ENCODE peak calls at places on chromosomes 6 and 20, in five cellular contexts. X is astrocyte of the hippocampus, W is AG10803, O is MV-4-11, K is AG20443. R is an unnamed sample.

GRCh38 chr20:21499641-21500040 is 14.2 kb downstream of the NKX2-2 start:
- DNase-seq in X (no peak), W (no peak), O (no peak), K (no peak), R (no peak)

GRCh38 chr20:62606551-62607201 is 35.6 kb upstream of the SLCO4A1 start:
- DNase-seq in X (no peak), W (peak; percentile 13), O (no peak), K (no peak), R (peak; percentile 74)

GRCh38 chr6:11575408-11576033 is 38.0 kb downstream of the TMEM170B start:
- DNase-seq in X (peak; percentile 85), W (peak; percentile 84), O (peak; percentile 90), K (peak; percentile 79), R (peak; percentile 87)

GRCh38 chr20:1509237-1509636 is 18.0 kb upstream of the SIRPB2 start:
- DNase-seq in X (no peak), W (peak; percentile 46), O (peak; percentile 69), K (peak; percentile 55), R (peak; percentile 24)

GRCh38 chr20:2986466-2986865 is 57.0 kb upstream of the GNRH2 start:
- DNase-seq in X (no peak), W (peak; percentile 66), O (peak; percentile 90), K (peak; percentile 76), R (peak; percentile 53)

GRCh38 chr6:12288844-12289654 is 1.1 kb upstream of the EDN1 start:
- DNase-seq in X (peak; percentile 87), W (peak; percentile 68), O (peak; percentile 42), K (peak; percentile 70), R (peak; percentile 76)

GRCh38 chr6:44043479-44044153 is 83.6 kb downstream of the MRPL14 start:
- DNase-seq in X (peak; percentile 60), W (no peak), O (no peak), K (no peak), R (peak; percentile 25)

GRCh38 chr20:24790746-24791283 is 158.3 kb upstream of the CST7 start:
- DNase-seq in X (no peak), W (no peak), O (no peak), K (no peak), R (no peak)

GRCh38 chr6:4864534-4864933 is 88.3 kb downstream of the CDYL start:
- DNase-seq in X (no peak), W (no peak), O (peak; percentile 85), K (no peak), R (no peak)

GRCh38 chr20:10453241-10453640 is 18.1 kb downstream of the SLX4IP start:
- DNase-seq in X (no peak), W (no peak), O (peak; percentile 99), K (no peak), R (no peak)

GRCh38 chr6:98946877-98947410 is 802 bp downstream of the FBXL4 start:
- DNase-seq in X (no peak), W (peak; percentile 8), O (no peak), K (no peak), R (peak; percentile 25)

GRCh38 chr6:163759542-163759941 is 345.0 kb downstream of the QKI start:
- DNase-seq in X (no peak), W (peak; percentile 35), O (no peak), K (peak; percentile 65), R (no peak)

GRCh38 chr6:17042422-17043147 is 59.3 kb upstream of the STMND1 start:
- DNase-seq in X (peak; percentile 83), W (peak; percentile 52), O (no peak), K (peak; percentile 55), R (peak; percentile 66)

GRCh38 chr6:134517145-134517658 is 199.3 kb upstream of the SGK1 start:
- DNase-seq in X (peak; percentile 76), W (peak; percentile 79), O (no peak), K (peak; percentile 83), R (peak; percentile 94)

GRCh38 chr20:438581-439469 is 23.5 kb downstream of the TBC1D20 start:
- DNase-seq in X (no peak), W (no peak), O (peak; percentile 82), K (no peak), R (no peak)

GRCh38 chr6:13267142-13267621 is 61.2 kb downstream of the TBC1D7 start:
- DNase-seq in X (peak; percentile 59), W (peak; percentile 73), O (peak; percentile 41), K (peak; percentile 49), R (peak; percentile 47)